ENCODE peak calls at places on chromosome 11, in five cellular contexts. X is stimulated activated CD8-positive, alpha-beta memory T cell treated with anti-CD3 and anti-CD28 coated beads, Interleukin-12 subunit alpha, Interleukin-12 subunit beta, amount 100 ng/mL, for 4 hours; R is skeletal muscle cell; O is T-cell; J is hepatocyte. E is an unnamed sample.

GRCh38 chr11:75602916-75603315 is 40.9 kb downstream of the SERPINH1 start:
- DNase-seq in J (no peak), R (no peak), O (no peak), X (no peak), E (no peak)

GRCh38 chr11:12901874-12902481 is 107.1 kb upstream of the RASSF10 start:
- DNase-seq in O (no peak), X (no peak), R (no peak), J (no peak), E (no peak)

GRCh38 chr11:107018902-107019493 is 722 bp upstream of the GUCY1A2 start:
- DNase-seq in J (peak), R (peak), X (no peak), O (no peak), E (no peak)

GRCh38 chr11:44261800-44262591 is 47.9 kb downstream of the ALX4 start:
- DNase-seq in X (no peak), R (no peak), J (no peak), O (no peak), E (no peak)

GRCh38 chr11:90326647-90327046 is 103.8 kb upstream of the CHORDC1 start:
- DNase-seq in R (no peak), J (no peak), O (no peak), X (no peak), E (no peak)

GRCh38 chr11:122797651-122798050 is 40.6 kb upstream of the CRTAM start:
- DNase-seq in R (no peak), J (no peak), X (no peak), O (no peak), E (no peak)

GRCh38 chr11:74283580-74284180 is 27.8 kb downstream of the P4HA3 start:
- DNase-seq in R (no peak), X (no peak), J (no peak), O (no peak), E (no peak)

GRCh38 chr11:28250192-28250591 is 142.0 kb downstream of the METTL15 start:
- DNase-seq in R (no peak), J (no peak), X (no peak), O (no peak), E (no peak)

GRCh38 chr11:107397357-107397756 is 60.3 kb downstream of the CWF19L2 start:
- DNase-seq in J (peak), R (no peak), X (no peak), O (no peak), E (no peak)

GRCh38 chr11:126522152-126522551 is 166.7 kb downstream of the ST3GAL4 start:
- DNase-seq in X (no peak), R (no peak), J (no peak), O (no peak), E (no peak)

GRCh38 chr11:122664188-122664587 is 8.7 kb downstream of the UBASH3B start:
- DNase-seq in J (no peak), X (no peak), R (no peak), O (no peak), E (no peak)

GRCh38 chr11:94731921-94732601 is 36.1 kb upstream of the AMOTL1 start:
- DNase-seq in J (no peak), R (peak), O (no peak), X (no peak), E (peak)

GRCh38 chr11:63670077-63670737 is 969 bp downstream of the ATL3 start:
- DNase-seq in R (no peak), X (no peak), O (no peak), J (no peak), E (no peak)

GRCh38 chr11:2265854-2266585 is 4.4 kb downstream of the ASCL2 start:
- DNase-seq in X (no peak), J (no peak), R (no peak), O (no peak), E (no peak)

GRCh38 chr11:27174672-27175210 is 134.1 kb downstream of the BBOX1 start:
- DNase-seq in O (no peak), X (no peak), J (no peak), R (no peak), E (no peak)

GRCh38 chr11:101666916-101667315 is 83.1 kb upstream of the TRPC6 start:
- DNase-seq in X (no peak), J (no peak), O (no peak), R (no peak), E (no peak)

GRCh38 chr11:76185931-76186401 is 20.3 kb downstream of the WNT11 start:
- DNase-seq in R (no peak), J (peak), X (no peak), O (no peak), E (no peak)

GRCh38 chr11:31246451-31247165 is 122.9 kb downstream of the DCDC1 start:
- DNase-seq in R (no peak), O (no peak), J (no peak), X (no peak), E (no peak)

GRCh38 chr11:19984048-19984742 is 176.1 kb downstream of the DBX1 start:
- DNase-seq in O (no peak), J (no peak), R (no peak), X (no peak), E (no peak)

GRCh38 chr11:111944139-111944538 is 7.0 kb downstream of the DIXDC1 start:
- DNase-seq in X (no peak), O (no peak), R (peak), J (peak), E (no peak)

GRCh38 chr11:64691543-64691942 is 31.5 kb downstream of the NRXN2 start:
- DNase-seq in R (no peak), X (no peak), O (no peak), J (no peak), E (no peak)

GRCh38 chr11:95736268-95737208 is 53.0 kb downstream of the FAM76B start:
- DNase-seq in X (no peak), R (no peak), J (no peak), O (no peak), E (no peak)

GRCh38 chr11:104291646-104292045 is 127.7 kb upstream of the PDGFD start:
- DNase-seq in J (no peak), R (no peak), O (no peak), X (no peak), E (no peak)

GRCh38 chr11:8699903-8700302 is 17.3 kb downstream of the RPL27A start:
- DNase-seq in R (no peak), J (no peak), O (no peak), X (no peak), E (no peak)